ENCODE peak calls at places on chromosomes 13 and 19, in six cellular contexts. W is IMR-90, A is colonic mucosa, G is psoas muscle, Z is pancreas, H is mucosa of descending colon. L is an unnamed sample. For H3K4me1, the result is how much of the 10 kb centered on the place peaks cover.

GRCh38 chr19:49064768-49065611 is at the start of gene NTF4:
- DNase-seq in W (no peak), A (peak), G (peak), Z (no peak), H (no peak), L (no peak)

GRCh38 chr19:35856546-35857149 is at the start of gene KIRREL2:
- DNase-seq in W (no peak), A (no peak), G (no peak), Z (peak), H (no peak), L (no peak)

GRCh38 chr19:31279436-31279765 is 69.8 kb downstream of the TSHZ3 start:
- DNase-seq in W (no peak), A (no peak), G (no peak), Z (no peak), H (no peak), L (no peak)

GRCh38 chr13:46286972-46287371 is 75.2 kb downstream of the LRRC63 start:
- DNase-seq in W (no peak), A (no peak), G (no peak), Z (no peak), H (no peak), L (no peak)

GRCh38 chr19:31286491-31286890 is 62.7 kb downstream of the TSHZ3 start:
- DNase-seq in W (no peak), A (no peak), G (no peak), Z (no peak), H (no peak), L (no peak)

GRCh38 chr19:19160489-19161035 is 9.5 kb downstream of the MEF2B start:
- DNase-seq in W (no peak), A (no peak), G (no peak), Z (no peak), H (no peak), L (no peak)

GRCh38 chr19:16070366-16070990 is 5.8 kb upstream of the TPM4 start:
- DNase-seq in W (no peak), A (peak), G (peak), Z (no peak), H (peak), L (peak)

GRCh38 chr13:74052402-74052928 is 81.7 kb downstream of the KLF12 start:
- DNase-seq in W (no peak), A (no peak), G (no peak), Z (no peak), H (no peak), L (no peak)

GRCh38 chr19:1450735-1451669 is 1.1 kb downstream of the APC2 start:
- DNase-seq in W (no peak), A (no peak), G (no peak), Z (no peak), H (no peak), L (no peak)
- H3K4me1 ChIP-seq in W (under half), A (under half), G (under half), Z (under half), H (under half), L (under half)

GRCh38 chr19:1105873-1106840 is 2.4 kb downstream of the GPX4 start:
- DNase-seq in W (no peak), A (peak), G (no peak), Z (no peak), H (no peak), L (no peak)

GRCh38 chr19:1105217-1105872 is 1.6 kb downstream of the GPX4 start:
- DNase-seq in W (peak), A (peak), G (no peak), Z (no peak), H (no peak), L (no peak)

GRCh38 chr19:1103691-1104451 is at the start of gene GPX4:
- DNase-seq in W (peak), A (peak), G (peak), Z (peak), H (peak), L (peak)

GRCh38 chr19:1102407-1103106 is 1.2 kb upstream of the GPX4 start:
- DNase-seq in W (peak), A (peak), G (no peak), Z (peak), H (no peak), L (no peak)

DNA sequence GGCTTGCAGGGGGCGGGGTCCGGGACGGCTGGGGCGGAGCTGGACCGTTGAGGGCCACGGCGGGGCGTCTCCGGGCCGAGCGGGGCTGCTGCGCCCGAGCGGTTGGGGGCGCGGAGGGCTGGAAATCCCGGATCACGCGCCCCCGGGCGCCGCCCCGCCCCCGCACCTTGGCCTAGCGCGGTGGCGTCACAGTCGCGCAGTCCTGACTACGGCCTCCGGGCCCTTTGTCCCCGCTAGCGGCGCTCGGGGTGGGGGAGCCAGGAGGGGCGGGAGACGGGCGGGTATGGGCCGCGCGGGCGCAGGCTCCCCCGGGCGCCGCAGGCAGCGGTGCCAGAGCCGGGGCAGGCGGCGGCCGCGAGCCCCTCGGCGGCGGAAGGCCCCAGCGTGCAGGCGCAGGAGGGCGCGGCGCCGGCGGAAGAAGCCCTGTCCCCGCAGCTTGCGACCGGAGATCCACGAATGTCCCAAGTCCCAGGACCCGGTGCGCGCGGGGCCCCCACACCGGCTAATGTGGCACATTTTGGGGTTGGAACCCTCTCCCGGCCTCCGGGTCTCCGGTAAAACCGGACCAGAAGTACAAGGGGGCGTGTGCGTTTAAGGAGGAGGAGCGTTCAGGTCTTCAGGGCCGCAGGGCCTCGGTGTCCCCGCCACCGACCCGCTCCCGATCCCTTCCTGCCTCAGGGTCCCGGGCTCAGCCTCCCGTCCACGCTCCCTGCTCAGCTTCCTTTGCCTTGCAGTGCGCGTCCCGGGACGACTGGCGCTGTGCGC is 840 bp downstream of the GPX4 start:
- DNase-seq in W (peak), A (peak), G (peak), Z (peak), H (peak), L (peak)
- H3K4me1 ChIP-seq in W (under half), A (under half), G (under half), Z (under half), H (under half), L (half or more)

GRCh38 chr13:28438598-28439334 is 56.2 kb downstream of the FLT1 start:
- DNase-seq in W (no peak), A (no peak), G (no peak), Z (no peak), H (no peak), L (no peak)

GRCh38 chr13:28440774-28441532 is 54.0 kb downstream of the FLT1 start:
- DNase-seq in W (no peak), A (no peak), G (no peak), Z (no peak), H (no peak), L (no peak)

GRCh38 chr13:28447206-28447605 is 47.7 kb downstream of the FLT1 start:
- DNase-seq in W (no peak), A (no peak), G (no peak), Z (no peak), H (no peak), L (no peak)

GRCh38 chr13:28441533-28441928 is 53.4 kb downstream of the FLT1 start:
- DNase-seq in W (no peak), A (no peak), G (no peak), Z (no peak), H (no peak), L (no peak)

GRCh38 chr13:28442872-28443271 is 52.1 kb downstream of the FLT1 start:
- DNase-seq in W (no peak), A (no peak), G (no peak), Z (no peak), H (no peak), L (peak)
- H3K4me1 ChIP-seq in W (under half), A (under half), G (under half), Z (under half), H (under half), L (under half)

GRCh38 chr19:4911786-4912672 is 2.7 kb downstream of the UHRF1 start:
- DNase-seq in W (peak), A (peak), G (peak), Z (no peak), H (peak), L (peak)
- H3K4me1 ChIP-seq in W (under half), A (under half), G (under half), Z (under half), H (under half), L (under half)

DNA sequence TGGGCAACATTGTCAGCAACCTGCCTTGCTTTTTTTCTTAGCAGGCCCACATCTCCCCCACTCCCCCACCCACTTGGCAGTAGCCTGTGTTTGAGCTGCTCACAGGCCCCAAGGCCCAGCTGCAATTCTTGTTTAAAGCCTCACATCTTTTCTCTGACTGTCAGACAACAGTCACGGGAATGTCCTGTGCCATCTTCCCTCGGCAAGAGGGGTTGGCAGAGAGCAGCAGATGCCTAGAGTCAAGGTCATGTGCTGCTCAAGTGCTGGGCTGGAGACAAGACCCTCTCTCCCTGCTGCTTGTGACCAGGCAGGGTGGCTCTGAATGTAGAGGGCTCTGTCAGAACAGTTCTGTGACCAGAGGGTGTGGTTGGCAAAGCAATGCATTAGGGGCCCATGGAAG is 47.4 kb downstream of the BBC3 start:
- DNase-seq in W (no peak), A (no peak), G (no peak), Z (no peak), H (no peak), L (no peak)
- H3K4me1 ChIP-seq in W (under half), A (under half), G (under half), Z (under half), H (under half), L (under half)

GRCh38 chr19:33290082-33290815 is 12.1 kb downstream of the CEBPA start:
- DNase-seq in W (no peak), A (peak), G (peak), Z (no peak), H (peak), L (no peak)

GRCh38 chr19:33291623-33292534 is 10.5 kb downstream of the CEBPA start:
- DNase-seq in W (no peak), A (peak), G (peak), Z (no peak), H (peak), L (no peak)

GRCh38 chr19:33289261-33289660 is 13.1 kb downstream of the CEBPA start:
- DNase-seq in W (no peak), A (no peak), G (no peak), Z (no peak), H (no peak), L (no peak)

GRCh38 chr19:33292595-33293254 is 9.6 kb downstream of the CEBPA start:
- DNase-seq in W (no peak), A (peak), G (peak), Z (no peak), H (peak), L (no peak)

DNA sequence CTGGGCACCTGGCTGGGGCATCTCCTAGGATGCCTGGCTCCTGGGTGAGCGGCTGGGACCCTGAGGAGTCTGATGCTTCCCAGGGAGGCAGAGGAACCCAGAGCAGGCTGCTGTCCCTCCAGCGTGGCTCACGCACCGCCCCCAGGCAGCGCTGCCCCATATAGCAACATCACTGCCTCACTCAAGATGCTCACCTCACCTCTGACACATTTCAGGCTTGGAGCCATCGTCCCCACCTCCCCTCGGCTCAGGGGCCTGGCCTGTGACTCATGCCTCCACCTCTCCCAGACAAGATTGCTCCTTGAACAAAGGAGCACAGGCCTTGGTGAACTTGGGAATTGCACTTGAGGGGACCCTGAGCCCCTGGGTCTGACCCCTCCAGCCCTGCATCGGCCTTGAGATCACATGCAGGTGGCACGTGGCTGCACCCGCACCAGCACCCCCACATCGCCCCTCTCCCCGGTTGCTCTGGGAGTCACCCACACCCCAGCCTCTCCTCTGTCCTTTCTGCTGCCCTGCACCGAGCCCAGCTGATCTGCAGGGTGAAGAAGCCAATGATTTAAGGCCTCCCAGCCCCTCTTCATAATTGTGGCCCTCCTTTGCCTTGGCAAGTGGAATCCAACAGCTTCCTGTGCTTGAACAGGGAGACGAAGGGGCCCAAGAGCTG is 11.2 kb downstream of the CEBPA start:
- DNase-seq in W (no peak), A (peak), G (peak), Z (no peak), H (peak), L (no peak)
- H3K4me1 ChIP-seq in W (under half), A (under half), G (under half), Z (under half), H (under half), L (under half)

GRCh38 chr19:13076787-13077186 is 25.9 kb downstream of the LYL1 start:
- DNase-seq in W (no peak), A (no peak), G (no peak), Z (no peak), H (no peak), L (no peak)

GRCh38 chr19:13076320-13076719 is 26.3 kb downstream of the LYL1 start:
- DNase-seq in W (no peak), A (no peak), G (no peak), Z (no peak), H (no peak), L (no peak)

GRCh38 chr19:13079542-13079986 is 23.1 kb downstream of the LYL1 start:
- DNase-seq in W (peak), A (peak), G (peak), Z (no peak), H (peak), L (no peak)

GRCh38 chr19:13077233-13077632 is 25.4 kb downstream of the LYL1 start:
- DNase-seq in W (no peak), A (no peak), G (no peak), Z (no peak), H (no peak), L (no peak)

DNA sequence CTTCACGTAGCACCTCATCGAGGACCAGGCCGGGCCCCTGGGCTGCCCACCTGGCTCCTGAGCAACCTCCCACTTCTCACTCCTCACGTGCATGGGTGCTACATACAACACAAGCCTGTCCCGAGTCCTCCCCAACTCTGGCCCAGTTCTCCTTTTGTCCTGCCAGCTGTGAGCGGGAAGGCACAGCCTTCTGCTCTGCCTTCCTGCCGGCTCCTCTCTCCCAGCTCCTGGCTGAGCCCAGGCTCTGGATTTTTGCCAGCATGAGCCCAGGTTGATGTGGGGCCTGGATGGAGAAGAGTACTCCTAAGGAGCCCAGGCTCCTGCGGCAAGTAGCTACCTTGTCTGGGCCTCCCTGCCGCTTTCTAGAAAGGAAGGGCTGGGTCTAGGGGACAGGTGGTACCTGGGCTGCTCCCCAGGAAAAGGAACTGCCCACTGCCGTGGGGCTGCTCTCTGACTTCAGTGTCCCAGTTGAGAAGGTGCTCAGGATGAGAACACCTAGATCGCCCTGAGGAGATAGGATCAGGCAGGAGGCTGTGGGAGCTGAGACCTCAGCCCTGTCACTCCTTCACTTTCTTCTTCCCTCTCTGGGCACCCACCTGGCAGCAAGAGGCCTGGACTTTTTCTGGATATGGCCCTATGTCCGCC is 23.6 kb downstream of the LYL1 start:
- DNase-seq in W (no peak), A (peak), G (no peak), Z (no peak), H (peak), L (no peak)
- H3K4me1 ChIP-seq in W (under half), A (under half), G (half or more), Z (under half), H (under half), L (half or more)

GRCh38 chr19:17526922-17527321 is 15.5 kb downstream of the PGLS start:
- DNase-seq in W (no peak), A (no peak), G (no peak), Z (no peak), H (no peak), L (no peak)
- H3K4me1 ChIP-seq in W (under half), A (under half), G (under half), Z (under half), H (under half), L (under half)

GRCh38 chr13:35859981-35860380 is 271.2 kb downstream of the DCLK1 start:
- DNase-seq in W (no peak), A (no peak), G (no peak), Z (no peak), H (no peak), L (no peak)
- H3K4me1 ChIP-seq in W (under half), A (under half), G (under half), Z (under half), H (under half), L (under half)